ENCODE peak calls at places on chromosomes 13 and 19, in eight cellular contexts. L, B, D, P, F, N, W and U are unnamed samples.

GRCh38 chr13:98853791-98854191 is 101.3 kb upstream of the SLC15A1 start:
- DNase-seq in L (no peak), D (no peak), B (peak), F (peak), N (no peak), W (peak), P (peak), U (peak)

GRCh38 chr13:63184693-63185092 is 1769.0 kb upstream of the PCDH20 start:
- DNase-seq in B (no peak), N (no peak), D (no peak), W (peak), F (peak), P (peak), L (peak), U (peak)

GRCh38 chr19:6470173-6470572 is 6.1 kb downstream of the CRB3 start:
- DNase-seq in L (no peak), W (no peak), F (no peak), B (no peak), P (no peak), D (no peak), N (no peak), U (no peak)

GRCh38 chr19:870963-871401 is 11.5 kb downstream of the CFD start:
- DNase-seq in D (no peak), P (peak), F (peak), B (no peak), W (no peak), N (no peak), L (no peak), U (peak)

GRCh38 chr13:27088619-27089018 is 83.0 kb downstream of the USP12 start:
- DNase-seq in D (no peak), N (no peak), L (no peak), P (no peak), F (no peak), W (no peak), B (no peak), U (no peak)

GRCh38 chr19:21238670-21239069 is 90.5 kb downstream of the ZNF708 start:
- DNase-seq in P (no peak), L (no peak), B (no peak), W (no peak), D (no peak), N (no peak), F (no peak), U (no peak)

GRCh38 chr19:35785087-35785627 is 9.8 kb downstream of the ARHGAP33 start:
- DNase-seq in P (no peak), W (no peak), L (no peak), N (no peak), F (no peak), D (no peak), B (no peak), U (no peak)

GRCh38 chr13:105969761-105970160 is 565.7 kb downstream of the EFNB2 start:
- DNase-seq in D (no peak), N (no peak), P (no peak), B (no peak), F (peak), L (no peak), W (peak), U (no peak)

GRCh38 chr19:48283908-48284307 is 14.0 kb downstream of the ZNF114 start:
- DNase-seq in F (peak), P (peak), D (no peak), N (no peak), L (no peak), W (peak), B (no peak), U (peak)